ENCODE peak calls at places on chromosomes 13 and 19, in ten cellular contexts. One of them, this sample, is unnamed.

GRCh38 chr19:19185853-19186728 is 5.9 kb downstream of the BORCS8 start:
- DNase-seq in posterior cingulate gyrus: no peak
- DNase-seq in NCI-H2171: peak
- DNase-seq in T-helper 2 cell: peak
- DNase-seq in germinal center: peak
- DNase-seq in NCI-H1417: peak
- DNase-seq in posterior vena cava: no peak
- DNase-seq in RCC 7860: peak
- DNase-seq in pancreas: no peak
- DNase-seq in activated CD4-positive, alpha-beta T cell treated with anti-CD3 and anti-CD28 coated beads, Interleukin-2, amount 10 ng/mL, durations not matched to agents 7 days and 5 days: peak
- DNase-seq in this sample: peak

GRCh38 chr13:74990992-74991391 is 491.0 kb downstream of the TBC1D4 start:
- DNase-seq in posterior cingulate gyrus: no peak
- DNase-seq in NCI-H2171: no peak
- DNase-seq in T-helper 2 cell: no peak
- DNase-seq in germinal center: no peak
- DNase-seq in NCI-H1417: peak
- DNase-seq in posterior vena cava: no peak
- DNase-seq in RCC 7860: no peak
- DNase-seq in pancreas: no peak
- DNase-seq in activated CD4-positive, alpha-beta T cell treated with anti-CD3 and anti-CD28 coated beads, Interleukin-2, amount 10 ng/mL, durations not matched to agents 7 days and 5 days: no peak
- DNase-seq in this sample: no peak

GRCh38 chr19:14091086-14091884 is 734 bp upstream of the SAMD1 start:
- DNase-seq in posterior cingulate gyrus: peak
- DNase-seq in NCI-H2171: peak
- DNase-seq in T-helper 2 cell: peak
- DNase-seq in germinal center: peak
- DNase-seq in NCI-H1417: peak
- DNase-seq in posterior vena cava: no peak
- DNase-seq in RCC 7860: peak
- DNase-seq in pancreas: peak
- DNase-seq in activated CD4-positive, alpha-beta T cell treated with anti-CD3 and anti-CD28 coated beads, Interleukin-2, amount 10 ng/mL, durations not matched to agents 7 days and 5 days: peak
- DNase-seq in this sample: peak

GRCh38 chr13:67736646-67737420 is 506.7 kb upstream of the PCDH9 start:
- DNase-seq in posterior cingulate gyrus: no peak
- DNase-seq in NCI-H2171: no peak
- DNase-seq in T-helper 2 cell: no peak
- DNase-seq in germinal center: no peak
- DNase-seq in NCI-H1417: peak
- DNase-seq in posterior vena cava: no peak
- DNase-seq in RCC 7860: peak
- DNase-seq in pancreas: no peak
- DNase-seq in activated CD4-positive, alpha-beta T cell treated with anti-CD3 and anti-CD28 coated beads, Interleukin-2, amount 10 ng/mL, durations not matched to agents 7 days and 5 days: no peak
- DNase-seq in this sample: peak

GRCh38 chr13:46614582-46614981 is 61.6 kb downstream of the LRCH1 start:
- DNase-seq in posterior cingulate gyrus: no peak
- DNase-seq in NCI-H2171: no peak
- DNase-seq in T-helper 2 cell: no peak
- DNase-seq in germinal center: no peak
- DNase-seq in NCI-H1417: peak
- DNase-seq in posterior vena cava: no peak
- DNase-seq in RCC 7860: no peak
- DNase-seq in pancreas: no peak
- DNase-seq in activated CD4-positive, alpha-beta T cell treated with anti-CD3 and anti-CD28 coated beads, Interleukin-2, amount 10 ng/mL, durations not matched to agents 7 days and 5 days: no peak
- DNase-seq in this sample: no peak

GRCh38 chr19:43780706-43781525 is at the start of gene KCNN4:
- DNase-seq in posterior cingulate gyrus: no peak
- DNase-seq in NCI-H2171: no peak
- DNase-seq in T-helper 2 cell: peak
- DNase-seq in germinal center: peak
- DNase-seq in NCI-H1417: no peak
- DNase-seq in posterior vena cava: no peak
- DNase-seq in RCC 7860: peak
- DNase-seq in pancreas: no peak
- DNase-seq in activated CD4-positive, alpha-beta T cell treated with anti-CD3 and anti-CD28 coated beads, Interleukin-2, amount 10 ng/mL, durations not matched to agents 7 days and 5 days: peak
- DNase-seq in this sample: no peak

GRCh38 chr13:81872581-81872980 is 1531.7 kb upstream of the SPRY2 start:
- DNase-seq in posterior cingulate gyrus: no peak
- DNase-seq in NCI-H2171: no peak
- DNase-seq in T-helper 2 cell: no peak
- DNase-seq in germinal center: no peak
- DNase-seq in NCI-H1417: peak
- DNase-seq in posterior vena cava: no peak
- DNase-seq in RCC 7860: no peak
- DNase-seq in pancreas: no peak
- DNase-seq in activated CD4-positive, alpha-beta T cell treated with anti-CD3 and anti-CD28 coated beads, Interleukin-2, amount 10 ng/mL, durations not matched to agents 7 days and 5 days: no peak
- DNase-seq in this sample: peak

GRCh38 chr19:803686-804418 is 6.6 kb downstream of the PTBP1 start:
- DNase-seq in posterior cingulate gyrus: no peak
- DNase-seq in NCI-H2171: no peak
- DNase-seq in T-helper 2 cell: no peak
- DNase-seq in germinal center: no peak
- DNase-seq in NCI-H1417: no peak
- DNase-seq in posterior vena cava: peak
- DNase-seq in RCC 7860: no peak
- DNase-seq in pancreas: no peak
- DNase-seq in activated CD4-positive, alpha-beta T cell treated with anti-CD3 and anti-CD28 coated beads, Interleukin-2, amount 10 ng/mL, durations not matched to agents 7 days and 5 days: no peak
- DNase-seq in this sample: no peak

GRCh38 chr19:50202399-50202798 is 1.0 kb upstream of the MYH14 start:
- DNase-seq in posterior cingulate gyrus: no peak
- DNase-seq in NCI-H2171: no peak
- DNase-seq in T-helper 2 cell: no peak
- DNase-seq in germinal center: no peak
- DNase-seq in NCI-H1417: no peak
- DNase-seq in posterior vena cava: no peak
- DNase-seq in RCC 7860: no peak
- DNase-seq in pancreas: no peak
- DNase-seq in activated CD4-positive, alpha-beta T cell treated with anti-CD3 and anti-CD28 coated beads, Interleukin-2, amount 10 ng/mL, durations not matched to agents 7 days and 5 days: no peak
- DNase-seq in this sample: no peak

GRCh38 chr19:51098366-51099069 is 9.7 kb downstream of the CTU1 start:
- DNase-seq in posterior cingulate gyrus: no peak
- DNase-seq in NCI-H2171: no peak
- DNase-seq in T-helper 2 cell: peak
- DNase-seq in germinal center: no peak
- DNase-seq in NCI-H1417: no peak
- DNase-seq in posterior vena cava: peak
- DNase-seq in RCC 7860: no peak
- DNase-seq in pancreas: no peak
- DNase-seq in activated CD4-positive, alpha-beta T cell treated with anti-CD3 and anti-CD28 coated beads, Interleukin-2, amount 10 ng/mL, durations not matched to agents 7 days and 5 days: peak
- DNase-seq in this sample: no peak

GRCh38 chr13:28463481-28463880 is 31.4 kb downstream of the FLT1 start:
- DNase-seq in posterior cingulate gyrus: no peak
- DNase-seq in NCI-H2171: no peak
- DNase-seq in T-helper 2 cell: no peak
- DNase-seq in germinal center: no peak
- DNase-seq in NCI-H1417: no peak
- DNase-seq in posterior vena cava: no peak
- DNase-seq in RCC 7860: no peak
- DNase-seq in pancreas: no peak
- DNase-seq in activated CD4-positive, alpha-beta T cell treated with anti-CD3 and anti-CD28 coated beads, Interleukin-2, amount 10 ng/mL, durations not matched to agents 7 days and 5 days: no peak
- DNase-seq in this sample: no peak

GRCh38 chr13:50998326-50998725 is 88.7 kb downstream of the RNASEH2B start:
- DNase-seq in posterior cingulate gyrus: no peak
- DNase-seq in NCI-H2171: no peak
- DNase-seq in T-helper 2 cell: no peak
- DNase-seq in germinal center: no peak
- DNase-seq in NCI-H1417: no peak
- DNase-seq in posterior vena cava: no peak
- DNase-seq in RCC 7860: no peak
- DNase-seq in pancreas: no peak
- DNase-seq in activated CD4-positive, alpha-beta T cell treated with anti-CD3 and anti-CD28 coated beads, Interleukin-2, amount 10 ng/mL, durations not matched to agents 7 days and 5 days: no peak
- DNase-seq in this sample: no peak

GRCh38 chr13:83732755-83733154 is 149.5 kb downstream of the SLITRK1 start:
- DNase-seq in posterior cingulate gyrus: no peak
- DNase-seq in NCI-H2171: no peak
- DNase-seq in T-helper 2 cell: no peak
- DNase-seq in germinal center: no peak
- DNase-seq in NCI-H1417: no peak
- DNase-seq in posterior vena cava: no peak
- DNase-seq in RCC 7860: no peak
- DNase-seq in pancreas: no peak
- DNase-seq in activated CD4-positive, alpha-beta T cell treated with anti-CD3 and anti-CD28 coated beads, Interleukin-2, amount 10 ng/mL, durations not matched to agents 7 days and 5 days: no peak
- DNase-seq in this sample: no peak

GRCh38 chr13:59480398-59480797 is 683.3 kb downstream of the DIAPH3 start:
- DNase-seq in posterior cingulate gyrus: no peak
- DNase-seq in NCI-H2171: no peak
- DNase-seq in T-helper 2 cell: no peak
- DNase-seq in germinal center: no peak
- DNase-seq in NCI-H1417: no peak
- DNase-seq in posterior vena cava: no peak
- DNase-seq in RCC 7860: no peak
- DNase-seq in pancreas: no peak
- DNase-seq in activated CD4-positive, alpha-beta T cell treated with anti-CD3 and anti-CD28 coated beads, Interleukin-2, amount 10 ng/mL, durations not matched to agents 7 days and 5 days: no peak
- DNase-seq in this sample: no peak

GRCh38 chr13:73109288-73109899 is 50.6 kb downstream of the KLF5 start:
- DNase-seq in posterior cingulate gyrus: no peak
- DNase-seq in NCI-H2171: no peak
- DNase-seq in T-helper 2 cell: no peak
- DNase-seq in germinal center: no peak
- DNase-seq in NCI-H1417: no peak
- DNase-seq in posterior vena cava: no peak
- DNase-seq in RCC 7860: no peak
- DNase-seq in pancreas: no peak
- DNase-seq in activated CD4-positive, alpha-beta T cell treated with anti-CD3 and anti-CD28 coated beads, Interleukin-2, amount 10 ng/mL, durations not matched to agents 7 days and 5 days: no peak
- DNase-seq in this sample: no peak

GRCh38 chr19:54172764-54173699 is at the start of gene TMC4:
- DNase-seq in posterior cingulate gyrus: peak
- DNase-seq in NCI-H2171: peak
- DNase-seq in T-helper 2 cell: no peak
- DNase-seq in germinal center: peak
- DNase-seq in NCI-H1417: peak
- DNase-seq in posterior vena cava: no peak
- DNase-seq in RCC 7860: peak
- DNase-seq in pancreas: peak
- DNase-seq in activated CD4-positive, alpha-beta T cell treated with anti-CD3 and anti-CD28 coated beads, Interleukin-2, amount 10 ng/mL, durations not matched to agents 7 days and 5 days: no peak
- DNase-seq in this sample: no peak

GRCh38 chr13:74066937-74067336 is 67.3 kb downstream of the KLF12 start:
- DNase-seq in posterior cingulate gyrus: no peak
- DNase-seq in NCI-H2171: no peak
- DNase-seq in T-helper 2 cell: no peak
- DNase-seq in germinal center: no peak
- DNase-seq in NCI-H1417: no peak
- DNase-seq in posterior vena cava: no peak
- DNase-seq in RCC 7860: no peak
- DNase-seq in pancreas: no peak
- DNase-seq in activated CD4-positive, alpha-beta T cell treated with anti-CD3 and anti-CD28 coated beads, Interleukin-2, amount 10 ng/mL, durations not matched to agents 7 days and 5 days: no peak
- DNase-seq in this sample: no peak

GRCh38 chr13:33945477-33945876 is 127.5 kb downstream of the RFC3 start:
- DNase-seq in posterior cingulate gyrus: no peak
- DNase-seq in NCI-H2171: peak
- DNase-seq in T-helper 2 cell: no peak
- DNase-seq in germinal center: no peak
- DNase-seq in NCI-H1417: no peak
- DNase-seq in posterior vena cava: no peak
- DNase-seq in RCC 7860: no peak
- DNase-seq in pancreas: no peak
- DNase-seq in activated CD4-positive, alpha-beta T cell treated with anti-CD3 and anti-CD28 coated beads, Interleukin-2, amount 10 ng/mL, durations not matched to agents 7 days and 5 days: no peak
- DNase-seq in this sample: no peak

GRCh38 chr13:113610266-113610665 is 25.7 kb downstream of the TFDP1 start:
- DNase-seq in posterior cingulate gyrus: peak
- DNase-seq in NCI-H2171: no peak
- DNase-seq in T-helper 2 cell: no peak
- DNase-seq in germinal center: no peak
- DNase-seq in NCI-H1417: no peak
- DNase-seq in posterior vena cava: no peak
- DNase-seq in RCC 7860: no peak
- DNase-seq in pancreas: no peak
- DNase-seq in activated CD4-positive, alpha-beta T cell treated with anti-CD3 and anti-CD28 coated beads, Interleukin-2, amount 10 ng/mL, durations not matched to agents 7 days and 5 days: no peak
- DNase-seq in this sample: no peak

GRCh38 chr13:94968040-94968756 is 255.9 kb upstream of the SOX21 start:
- DNase-seq in posterior cingulate gyrus: peak
- DNase-seq in NCI-H2171: no peak
- DNase-seq in T-helper 2 cell: peak
- DNase-seq in germinal center: no peak
- DNase-seq in NCI-H1417: peak
- DNase-seq in posterior vena cava: no peak
- DNase-seq in RCC 7860: no peak
- DNase-seq in pancreas: no peak
- DNase-seq in activated CD4-positive, alpha-beta T cell treated with anti-CD3 and anti-CD28 coated beads, Interleukin-2, amount 10 ng/mL, durations not matched to agents 7 days and 5 days: no peak
- DNase-seq in this sample: no peak

GRCh38 chr19:36215276-36216171 is 618 bp downstream of the ZNF146 start:
- DNase-seq in posterior cingulate gyrus: no peak
- DNase-seq in NCI-H2171: no peak
- DNase-seq in T-helper 2 cell: peak
- DNase-seq in germinal center: peak
- DNase-seq in NCI-H1417: peak
- DNase-seq in posterior vena cava: no peak
- DNase-seq in RCC 7860: no peak
- DNase-seq in pancreas: no peak
- DNase-seq in activated CD4-positive, alpha-beta T cell treated with anti-CD3 and anti-CD28 coated beads, Interleukin-2, amount 10 ng/mL, durations not matched to agents 7 days and 5 days: peak
- DNase-seq in this sample: peak

GRCh38 chr13:98141938-98142426 is 912 bp upstream of the FARP1 start:
- DNase-seq in posterior cingulate gyrus: peak
- DNase-seq in NCI-H2171: no peak
- DNase-seq in T-helper 2 cell: no peak
- DNase-seq in germinal center: no peak
- DNase-seq in NCI-H1417: peak
- DNase-seq in posterior vena cava: no peak
- DNase-seq in RCC 7860: no peak
- DNase-seq in pancreas: peak
- DNase-seq in activated CD4-positive, alpha-beta T cell treated with anti-CD3 and anti-CD28 coated beads, Interleukin-2, amount 10 ng/mL, durations not matched to agents 7 days and 5 days: no peak
- DNase-seq in this sample: no peak

GRCh38 chr13:33194820-33195692 is 90.5 kb downstream of the STARD13 start:
- DNase-seq in posterior cingulate gyrus: no peak
- DNase-seq in NCI-H2171: no peak
- DNase-seq in T-helper 2 cell: no peak
- DNase-seq in germinal center: no peak
- DNase-seq in NCI-H1417: peak
- DNase-seq in posterior vena cava: no peak
- DNase-seq in RCC 7860: peak
- DNase-seq in pancreas: peak
- DNase-seq in activated CD4-positive, alpha-beta T cell treated with anti-CD3 and anti-CD28 coated beads, Interleukin-2, amount 10 ng/mL, durations not matched to agents 7 days and 5 days: no peak
- DNase-seq in this sample: peak

GRCh38 chr13:41059896-41060722 is 1.2 kb upstream of the WBP4 start:
- DNase-seq in posterior cingulate gyrus: peak
- DNase-seq in NCI-H2171: peak
- DNase-seq in T-helper 2 cell: peak
- DNase-seq in germinal center: peak
- DNase-seq in NCI-H1417: peak
- DNase-seq in posterior vena cava: peak
- DNase-seq in RCC 7860: peak
- DNase-seq in pancreas: peak
- DNase-seq in activated CD4-positive, alpha-beta T cell treated with anti-CD3 and anti-CD28 coated beads, Interleukin-2, amount 10 ng/mL, durations not matched to agents 7 days and 5 days: peak
- DNase-seq in this sample: peak

GRCh38 chr13:42762917-42763316 is 18.5 kb upstream of the FAM216B start:
- DNase-seq in posterior cingulate gyrus: no peak
- DNase-seq in NCI-H2171: no peak
- DNase-seq in T-helper 2 cell: no peak
- DNase-seq in germinal center: no peak
- DNase-seq in NCI-H1417: no peak
- DNase-seq in posterior vena cava: no peak
- DNase-seq in RCC 7860: peak
- DNase-seq in pancreas: no peak
- DNase-seq in activated CD4-positive, alpha-beta T cell treated with anti-CD3 and anti-CD28 coated beads, Interleukin-2, amount 10 ng/mL, durations not matched to agents 7 days and 5 days: no peak
- DNase-seq in this sample: no peak

GRCh38 chr19:38173324-38174041 is 50.5 kb downstream of the DPF1 start:
- DNase-seq in posterior cingulate gyrus: peak
- DNase-seq in NCI-H2171: peak
- DNase-seq in T-helper 2 cell: no peak
- DNase-seq in germinal center: no peak
- DNase-seq in NCI-H1417: peak
- DNase-seq in posterior vena cava: no peak
- DNase-seq in RCC 7860: no peak
- DNase-seq in pancreas: peak
- DNase-seq in activated CD4-positive, alpha-beta T cell treated with anti-CD3 and anti-CD28 coated beads, Interleukin-2, amount 10 ng/mL, durations not matched to agents 7 days and 5 days: no peak
- DNase-seq in this sample: no peak

GRCh38 chr19:37953576-37954303 is 46.7 kb downstream of the SIPA1L3 start:
- DNase-seq in posterior cingulate gyrus: no peak
- DNase-seq in NCI-H2171: no peak
- DNase-seq in T-helper 2 cell: no peak
- DNase-seq in germinal center: no peak
- DNase-seq in NCI-H1417: no peak
- DNase-seq in posterior vena cava: no peak
- DNase-seq in RCC 7860: no peak
- DNase-seq in pancreas: no peak
- DNase-seq in activated CD4-positive, alpha-beta T cell treated with anti-CD3 and anti-CD28 coated beads, Interleukin-2, amount 10 ng/mL, durations not matched to agents 7 days and 5 days: no peak
- DNase-seq in this sample: no peak

GRCh38 chr13:80342541-80343371 is 1.8 kb upstream of the SPRY2 start:
- DNase-seq in posterior cingulate gyrus: peak
- DNase-seq in NCI-H2171: no peak
- DNase-seq in T-helper 2 cell: peak
- DNase-seq in germinal center: peak
- DNase-seq in NCI-H1417: peak
- DNase-seq in posterior vena cava: peak
- DNase-seq in RCC 7860: peak
- DNase-seq in pancreas: peak
- DNase-seq in activated CD4-positive, alpha-beta T cell treated with anti-CD3 and anti-CD28 coated beads, Interleukin-2, amount 10 ng/mL, durations not matched to agents 7 days and 5 days: peak
- DNase-seq in this sample: peak

This sample was measured in NCI-H524.